ENCODE peak calls at places on chromosomes 16 and 17, in five cellular contexts. V, I, K, U and Y are unnamed samples.

GRCh38 chr17:57861737-57862409 is 12.0 kb upstream of the MRPS23 start:
- DNase-seq in V (peak; percentile 39), I (peak; percentile 56), K (peak; percentile 51), U (no peak), Y (no peak)

GRCh38 chr17:4074831-4075495 is 67.9 kb downstream of the ZZEF1 start:
- DNase-seq in V (peak; percentile 66), I (peak; percentile 55), K (peak; percentile 46), U (peak; percentile 53), Y (no peak)

GRCh38 chr17:37170881-37171460 is 204.8 kb upstream of the C17orf78 start:
- DNase-seq in V (no peak), I (no peak), K (no peak), U (no peak), Y (no peak)

GRCh38 chr17:42041619-42042018 is 8.8 kb downstream of the C17orf113 start:
- DNase-seq in V (no peak), I (no peak), K (no peak), U (no peak), Y (no peak)

GRCh38 chr16:66619036-66619435 is 14.5 kb downstream of the CMTM3 start:
- DNase-seq in V (peak; percentile 24), I (peak; percentile 58), K (peak; percentile 83), U (no peak), Y (peak; percentile 44)

GRCh38 chr16:80231118-80231515 is 309.7 kb upstream of the DYNLRB2 start:
- DNase-seq in V (no peak), I (peak; percentile 41), K (peak; percentile 15), U (no peak), Y (no peak)

GRCh38 chr17:36726199-36726598 is 124.8 kb downstream of the MRM1 start:
- DNase-seq in V (no peak), I (no peak), K (no peak), U (no peak), Y (no peak)

GRCh38 chr16:12245088-12245922 is 268.8 kb downstream of the SNX29 start:
- DNase-seq in V (no peak), I (no peak), K (no peak), U (no peak), Y (no peak)

GRCh38 chr16:76235426-76235825 is 41.8 kb upstream of the CNTNAP4 start:
- DNase-seq in V (no peak), I (no peak), K (no peak), U (no peak), Y (no peak)

GRCh38 chr16:89391-90302 is 11.6 kb downstream of the MPG start:
- DNase-seq in V (no peak), I (no peak), K (no peak), U (no peak), Y (no peak)

GRCh38 chr16:22308824-22309520 is 11.8 kb downstream of the POLR3E start:
- DNase-seq in V (no peak), I (no peak), K (no peak), U (no peak), Y (no peak)

GRCh38 chr16:54926166-54926838 is 4.4 kb upstream of the IRX5 start:
- DNase-seq in V (no peak), I (no peak), K (peak; percentile 83), U (no peak), Y (no peak)

GRCh38 chr16:85254051-85254450 is 141.8 kb upstream of the CIBAR2 start:
- DNase-seq in V (no peak), I (no peak), K (no peak), U (no peak), Y (no peak)

GRCh38 chr16:19113577-19114358 is at the start of gene ITPRIPL2:
- DNase-seq in V (peak; percentile 97), I (peak; percentile 95), K (peak; percentile 91), U (no peak), Y (peak; percentile 61)

GRCh38 chr17:22300177-22300576 is 607.9 kb downstream of the KCNJ18 start:
- DNase-seq in V (no peak), I (no peak), K (no peak), U (no peak), Y (no peak)

GRCh38 chr17:66542967-66543525 is 240.6 kb downstream of the PRKCA start:
- DNase-seq in V (peak; percentile 63), I (peak; percentile 80), K (peak; percentile 63), U (peak; percentile 66), Y (no peak)

GRCh38 chr16:1745181-1745899 is 26.0 kb downstream of the NME3 start:
- DNase-seq in V (peak; percentile 39), I (no peak), K (peak; percentile 30), U (no peak), Y (peak; percentile 75)

GRCh38 chr17:17888821-17889220 is 52.0 kb upstream of the SREBF1 start:
- DNase-seq in V (no peak), I (no peak), K (no peak), U (no peak), Y (no peak)

GRCh38 chr16:3618782-3619166 is 7.4 kb upstream of the SLX4 start:
- DNase-seq in V (no peak), I (no peak), K (no peak), U (no peak), Y (no peak)

GRCh38 chr16:9775994-9776393 is 406.2 kb downstream of the GRIN2A start:
- DNase-seq in V (no peak), I (no peak), K (no peak), U (no peak), Y (no peak)

GRCh38 chr16:59899940-59900339 is 1165.8 kb upstream of the GOT2 start:
- DNase-seq in V (no peak), I (no peak), K (no peak), U (no peak), Y (no peak)

GRCh38 chr17:40241435-40241834 is 22.3 kb downstream of the WIPF2 start:
- DNase-seq in V (no peak), I (no peak), K (peak; percentile 17), U (no peak), Y (no peak)

GRCh38 chr16:57146735-57147134 is 39.1 kb downstream of the PSME3IP1 start:
- DNase-seq in V (no peak), I (no peak), K (no peak), U (no peak), Y (no peak)

GRCh38 chr16:73268311-73268997 is 220.5 kb upstream of the ZFHX3 start:
- DNase-seq in V (peak; percentile 10), I (no peak), K (no peak), U (no peak), Y (no peak)

GRCh38 chr17:31564883-31565297 is 173.4 kb downstream of the RAB11FIP4 start:
- DNase-seq in V (peak; percentile 71), I (peak; percentile 75), K (peak; percentile 58), U (no peak), Y (no peak)

GRCh38 chr16:72921106-72921505 is 126.8 kb downstream of the ZFHX3 start:
- DNase-seq in V (no peak), I (no peak), K (no peak), U (no peak), Y (no peak)

GRCh38 chr16:12271006-12271405 is 294.5 kb downstream of the SNX29 start:
- DNase-seq in V (peak; percentile 11), I (peak; percentile 38), K (peak; percentile 20), U (peak; percentile 23), Y (no peak)

GRCh38 chr17:1484586-1485310 is 7.7 kb downstream of the MYO1C start:
- DNase-seq in V (peak; percentile 58), I (peak; percentile 43), K (no peak), U (no peak), Y (no peak)
- H3K4me3 ChIP-seq in V (peak overlapping the region; percentile 54), I (peak overlapping the region; percentile 48), K (peak overlapping the region; percentile 62), U (peak overlapping the region; percentile 40), Y (peak overlapping the region; percentile 69)

GRCh38 chr17:78468366-78468765 is 89.9 kb downstream of the PGS1 start:
- DNase-seq in V (no peak), I (no peak), K (no peak), U (no peak), Y (no peak)

GRCh38 chr17:78466786-78467715 is 88.6 kb downstream of the PGS1 start:
- DNase-seq in V (no peak), I (no peak), K (no peak), U (no peak), Y (no peak)

GRCh38 chr17:78472035-78472905 is 93.8 kb downstream of the PGS1 start:
- DNase-seq in V (no peak), I (no peak), K (no peak), U (peak; percentile 11), Y (no peak)

GRCh38 chr17:78471635-78472034 is 93.2 kb downstream of the PGS1 start:
- DNase-seq in V (no peak), I (no peak), K (no peak), U (no peak), Y (no peak)

GRCh38 chr17:78469443-78469842 is 91.0 kb downstream of the PGS1 start:
- DNase-seq in V (no peak), I (no peak), K (no peak), U (no peak), Y (no peak)
- H3K4me3 ChIP-seq in V (no peak overlapping the region), I (no peak overlapping the region), K (no peak overlapping the region), U (no peak overlapping the region), Y (no peak overlapping the region)

GRCh38 chr17:63775420-63775819 is 1.4 kb downstream of the DDX42 start:
- DNase-seq in V (peak; percentile 7), I (no peak), K (no peak), U (no peak), Y (no peak)

GRCh38 chr17:63773272-63774140 is at the start of gene CCDC47:
- DNase-seq in V (peak; percentile 99), I (peak; percentile 99), K (peak; percentile 99), U (peak; percentile 100), Y (peak; percentile 94)

GRCh38 chr17:63774141-63774981 is at the start of gene DDX42:
- DNase-seq in V (peak; percentile 69), I (peak; percentile 63), K (peak; percentile 45), U (peak; percentile 25), Y (no peak)

GRCh38 chr17:63774982-63775290 is 966 bp downstream of the DDX42 start:
- DNase-seq in V (peak; percentile 20), I (peak; percentile 22), K (no peak), U (no peak), Y (no peak)

DNA sequence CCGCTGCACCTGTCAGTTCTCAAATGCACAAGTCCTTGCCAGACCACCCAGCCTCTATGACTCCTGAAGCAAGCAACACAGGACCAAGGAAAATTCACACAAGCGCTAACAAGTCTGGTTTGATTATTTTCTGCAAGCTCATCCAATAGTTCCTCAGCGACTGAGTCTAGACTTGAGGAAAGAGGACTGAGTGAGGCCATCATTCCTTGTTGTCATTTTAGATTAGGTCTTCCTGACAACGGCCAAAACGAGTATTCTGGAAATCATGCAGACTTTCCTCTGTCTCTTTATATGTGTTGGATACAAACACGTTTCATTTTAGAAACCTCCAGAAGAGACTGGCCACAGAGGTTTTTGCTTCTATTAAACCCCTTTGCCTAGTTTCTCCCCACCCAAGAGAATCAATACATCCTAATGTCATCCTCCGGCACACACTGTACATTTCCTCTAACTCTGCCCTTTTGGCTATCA is 561 bp downstream of the CCDC47 start:
- DNase-seq in V (peak; percentile 39), I (peak; percentile 25), K (peak; percentile 34), U (no peak), Y (no peak)
- H3K4me3 ChIP-seq in V (peak overlapping the region; percentile 94), I (peak overlapping the region; percentile 100), K (peak overlapping the region; percentile 98), U (peak overlapping the region; percentile 98), Y (peak overlapping the region; percentile 83)

DNA sequence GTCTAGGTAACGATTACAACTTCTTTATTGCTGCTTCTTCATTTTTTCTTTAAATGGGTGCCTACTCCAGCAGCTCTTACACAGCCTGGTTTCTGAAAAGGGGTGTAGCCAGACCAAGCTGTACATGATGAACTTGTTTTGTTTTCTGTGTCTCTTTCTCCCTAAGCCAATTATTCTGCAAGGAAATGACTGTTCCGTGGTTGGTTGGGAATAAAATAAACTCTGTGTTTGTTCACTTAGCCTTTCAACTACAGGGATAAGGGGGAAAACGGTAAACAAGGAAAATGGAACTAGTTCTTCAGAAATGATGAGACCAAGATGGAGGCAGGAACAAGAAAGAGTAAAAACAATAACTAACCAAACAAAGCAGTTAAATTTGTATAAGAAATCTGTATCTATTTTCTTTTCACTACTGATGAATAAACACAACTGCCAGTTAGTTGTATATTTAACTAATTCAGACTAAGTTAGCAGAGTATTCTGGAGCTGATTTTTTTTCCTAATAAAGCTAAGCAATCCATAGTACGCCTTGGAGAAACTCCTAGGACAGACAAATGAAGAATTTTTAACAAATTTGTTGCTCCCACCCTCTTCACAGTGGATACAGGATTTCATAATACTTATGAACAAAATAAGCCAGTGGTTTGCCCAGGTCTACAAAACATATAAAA is at the start of gene ABCA6:
- DNase-seq in V (peak; percentile 93), I (peak; percentile 85), K (peak; percentile 92), U (no peak), Y (peak; percentile 20)
- H3K4me3 ChIP-seq in V (peak within 1 kb of the TSS; percentile 44), I (peak within 1 kb of the TSS; percentile 80), K (peak within 1 kb of the TSS; percentile 59), U (no peak within 1 kb of the TSS), Y (no peak within 1 kb of the TSS)